ENCODE peak calls at places on chromosomes 7 and 10, in four cellular contexts. W, T, Y and M are unnamed samples.

GRCh38 chr10:121418126-121418777 is 180.0 kb downstream of the FGFR2 start:
- DNase-seq in W (no peak), T (no peak), Y (no peak), M (peak; percentile 47)

GRCh38 chr7:25311346-25311745 is 83.1 kb upstream of the NPVF start:
- DNase-seq in W (no peak), T (no peak), Y (no peak), M (no peak)

GRCh38 chr10:69726850-69727249 is 74.9 kb upstream of the COL13A1 start:
- DNase-seq in W (no peak), T (no peak), Y (no peak), M (no peak)

GRCh38 chr10:67114945-67115344 is 189.1 kb downstream of the LRRTM3 start:
- DNase-seq in W (no peak), T (no peak), Y (no peak), M (no peak)

GRCh38 chr10:112904000-112904399 is 46.0 kb upstream of the TCF7L2 start:
- DNase-seq in W (no peak), T (no peak), Y (peak; percentile 85), M (no peak)

GRCh38 chr7:6448943-6449543 is 1.3 kb upstream of the DAGLB start:
- DNase-seq in W (no peak), T (no peak), Y (no peak), M (no peak)

GRCh38 chr10:53013201-53013808 is 240.7 kb upstream of the MBL2 start:
- DNase-seq in W (no peak), T (no peak), Y (no peak), M (no peak)

GRCh38 chr10:36109399-36110023 is 467.4 kb upstream of the FZD8 start:
- DNase-seq in W (no peak), T (no peak), Y (no peak), M (no peak)

GRCh38 chr7:5229451-5230271 is 39.6 kb downstream of the WIPI2 start:
- DNase-seq in W (no peak), T (no peak), Y (no peak), M (no peak)

GRCh38 chr10:34599401-34599800 is 215.7 kb downstream of the PARD3 start:
- DNase-seq in W (no peak), T (no peak), Y (no peak), M (no peak)

GRCh38 chr7:17608114-17608833 is 309.8 kb downstream of the AHR start:
- DNase-seq in W (no peak), T (no peak), Y (no peak), M (no peak)

GRCh38 chr10:80622153-80622552 is 84.5 kb downstream of the SH2D4B start:
- DNase-seq in W (no peak), T (no peak), Y (no peak), M (no peak)

GRCh38 chr7:1798191-1798590 is 128.1 kb downstream of the ELFN1 start:
- DNase-seq in W (no peak), T (no peak), Y (no peak), M (no peak)

GRCh38 chr10:78381072-78381471 is 347.4 kb downstream of the RPS24 start:
- DNase-seq in W (no peak), T (no peak), Y (peak; percentile 16), M (no peak)

GRCh38 chr10:89867964-89868363 is 166.6 kb downstream of the KIF20B start:
- DNase-seq in W (no peak), T (no peak), Y (no peak), M (no peak)

GRCh38 chr7:2955177-2955768 is 88.4 kb downstream of the CARD11 start:
- DNase-seq in W (no peak), T (no peak), Y (no peak), M (no peak)

GRCh38 chr7:111089822-111090426 is 1.0 kb upstream of the LRRN3 start:
- DNase-seq in W (no peak), T (no peak), Y (peak; percentile 24), M (no peak)

GRCh38 chr10:12041766-12042408 is 722 bp downstream of the UPF2 start:
- DNase-seq in W (no peak), T (no peak), Y (peak; percentile 16), M (peak; percentile 9)

GRCh38 chr10:101925027-101925426 is 81.4 kb upstream of the KCNIP2 start:
- DNase-seq in W (no peak), T (no peak), Y (no peak), M (no peak)

GRCh38 chr10:17109475-17110207 is 20.0 kb downstream of the CUBN start:
- DNase-seq in W (no peak), T (no peak), Y (peak; percentile 25), M (peak; percentile 50)

GRCh38 chr7:93461350-93461749 is 113.2 kb downstream of the CALCR start:
- DNase-seq in W (no peak), T (no peak), Y (no peak), M (no peak)

GRCh38 chr7:75795831-75796285 is 17.7 kb downstream of the CCL24 start:
- DNase-seq in W (no peak), T (peak; percentile 26), Y (no peak), M (no peak)

GRCh38 chr7:134685250-134685649 is 38.6 kb downstream of the BPGM start:
- DNase-seq in W (no peak), T (no peak), Y (no peak), M (no peak)

GRCh38 chr7:142808802-142809583 is 38.2 kb downstream of the PRSS2 start:
- DNase-seq in W (no peak), T (peak; percentile 24), Y (no peak), M (no peak)

GRCh38 chr7:155454183-155455112 is 3.5 kb upstream of the EN2 start:
- DNase-seq in W (peak; percentile 38), T (no peak), Y (no peak), M (no peak)

GRCh38 chr7:4282434-4283223 is 399.5 kb upstream of the FOXK1 start:
- DNase-seq in W (peak; percentile 89), T (no peak), Y (peak; percentile 69), M (peak; percentile 73)

GRCh38 chr10:97573021-97573420 is 442 bp downstream of the ANKRD2 start:
- DNase-seq in W (no peak), T (no peak), Y (no peak), M (no peak)

GRCh38 chr10:42970451-42971250 is 106.2 kb upstream of the RET start:
- DNase-seq in W (peak; percentile 39), T (peak; percentile 8), Y (no peak), M (no peak)

GRCh38 chr7:102728-103127 is 89.6 kb upstream of the FAM20C start:
- DNase-seq in W (no peak), T (no peak), Y (no peak), M (no peak)

GRCh38 chr10:2942937-2943336 is 124.4 kb upstream of the PFKP start:
- DNase-seq in W (no peak), T (no peak), Y (no peak), M (no peak)

GRCh38 chr10:28940158-28940888 is 263.0 kb downstream of the BAMBI start:
- DNase-seq in W (no peak), T (no peak), Y (peak; percentile 19), M (no peak)

GRCh38 chr10:110803830-110804338 is 67.8 kb upstream of the PDCD4 start:
- DNase-seq in W (no peak), T (peak; percentile 41), Y (peak; percentile 49), M (no peak)

GRCh38 chr10:70512149-70512611 is 33.6 kb downstream of the PALD1 start:
- DNase-seq in W (no peak), T (no peak), Y (no peak), M (peak; percentile 38)

GRCh38 chr7:142338633-142339501 is 81.0 kb upstream of the PRSS58 start:
- DNase-seq in W (no peak), T (no peak), Y (no peak), M (peak; percentile 39)

GRCh38 chr10:12358863-12359647 is 9.7 kb downstream of the CAMK1D start:
- DNase-seq in W (no peak), T (no peak), Y (no peak), M (no peak)

DNA sequence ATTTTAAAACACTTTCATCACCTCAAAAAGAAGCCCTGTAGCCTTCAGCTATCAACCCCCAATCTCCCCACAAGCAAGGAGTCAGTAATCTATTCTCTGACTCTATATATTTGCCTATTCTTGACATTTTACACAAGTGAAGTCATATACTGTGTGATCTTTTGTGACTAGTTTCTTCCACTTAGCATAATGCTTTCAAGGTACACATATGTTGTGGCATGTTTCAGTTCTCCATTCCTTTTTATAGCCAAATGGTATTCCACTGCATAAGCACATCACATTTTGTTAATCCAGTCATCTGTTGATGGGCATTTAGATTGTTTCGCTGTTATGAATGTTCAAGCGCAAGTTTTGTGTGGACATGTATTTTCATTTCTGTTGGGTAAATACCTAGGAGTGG is 405.7 kb downstream of the KCNMA1 start:
- DNase-seq in W (no peak), T (no peak), Y (no peak), M (no peak)
- H3K4me3 ChIP-seq in W (no peak overlapping the region), T (no peak overlapping the region), Y (no peak overlapping the region), M (no peak overlapping the region)

DNA sequence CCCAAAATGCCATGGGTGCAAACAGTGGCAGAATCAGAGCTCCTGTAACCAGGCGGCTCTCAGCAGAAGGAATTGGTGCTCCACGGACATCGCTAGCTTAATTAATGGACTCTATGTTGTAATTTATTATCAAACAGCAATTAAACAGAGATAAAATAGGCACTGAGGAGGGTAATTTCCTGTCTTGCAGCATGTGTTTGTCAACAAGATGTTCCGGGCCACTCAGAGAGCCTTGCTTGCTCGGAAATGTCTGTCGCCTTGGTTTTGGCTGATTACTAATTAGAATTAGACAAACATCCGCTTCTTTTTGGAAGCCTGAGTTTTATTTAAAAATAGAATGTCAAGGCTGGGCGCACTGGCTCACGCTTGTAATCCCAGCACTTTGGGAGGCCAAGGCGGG is 551.4 kb downstream of the GALNT17 start:
- DNase-seq in W (no peak), T (no peak), Y (no peak), M (no peak)
- H3K9me3 ChIP-seq in W (peaks cover 2% of the 10 kb centered on the region), T (no peaks in the 10 kb centered on the region), Y (no peaks in the 10 kb centered on the region), M (no peaks in the 10 kb centered on the region)

GRCh38 chr7:73834626-73835191 is 3.9 kb downstream of the CLDN4 start:
- DNase-seq in W (no peak), T (no peak), Y (no peak), M (no peak)

GRCh38 chr7:73830872-73831655 is at the start of gene CLDN4:
- DNase-seq in W (peak; percentile 77), T (peak; percentile 96), Y (no peak), M (no peak)

GRCh38 chr7:73833251-73833919 is 2.6 kb downstream of the CLDN4 start:
- DNase-seq in W (no peak), T (no peak), Y (no peak), M (no peak)

GRCh38 chr7:73831656-73832579 is 1.1 kb downstream of the CLDN4 start:
- DNase-seq in W (peak; percentile 92), T (peak; percentile 91), Y (no peak), M (no peak)

GRCh38 chr7:73832806-73833205 is 2.0 kb downstream of the CLDN4 start:
- DNase-seq in W (no peak), T (no peak), Y (no peak), M (no peak)
- H3K4me3 ChIP-seq in W (no peak overlapping the region), T (no peak overlapping the region), Y (no peak overlapping the region), M (no peak overlapping the region)

DNA sequence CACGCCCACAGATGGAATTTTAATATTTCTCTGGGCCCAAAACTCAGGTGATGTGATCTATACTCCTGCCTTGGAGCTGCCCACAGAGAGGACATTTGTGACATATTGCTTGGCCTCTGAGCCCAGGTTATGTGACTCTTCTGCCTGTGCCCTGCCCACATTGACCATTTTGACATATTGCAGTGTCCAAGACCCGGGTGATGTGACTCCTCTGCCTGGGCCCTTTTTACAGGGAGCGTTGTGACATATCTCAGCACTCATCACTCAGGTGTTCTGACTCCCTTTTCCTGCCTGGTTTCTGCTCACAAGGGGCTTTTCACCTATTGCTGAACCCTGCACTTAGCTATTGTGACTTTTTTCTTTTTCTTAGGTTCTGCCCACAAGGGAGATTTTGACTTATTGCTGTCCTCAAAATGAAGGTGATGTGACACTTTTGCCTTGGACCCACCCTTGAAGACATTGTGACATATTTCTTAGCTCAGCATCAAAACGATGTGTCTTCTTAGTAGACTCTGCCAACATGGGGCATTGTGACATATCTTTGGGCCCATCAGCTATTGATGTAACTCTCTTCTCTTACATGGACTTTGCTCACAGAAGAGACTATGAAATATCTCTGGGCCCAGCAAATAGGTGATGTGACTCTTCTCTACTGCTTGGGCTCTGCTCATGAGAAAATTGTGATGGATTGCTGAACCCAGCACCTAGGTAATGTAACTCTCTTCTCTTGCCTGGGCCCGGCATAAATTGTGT is 11.0 kb upstream of the ZNF107 start:
- DNase-seq in W (no peak), T (no peak), Y (no peak), M (no peak)
- H3K9me3 ChIP-seq in W (no peaks in the 10 kb centered on the region), T (no peaks in the 10 kb centered on the region), Y (peaks cover 11% of the 10 kb centered on the region), M (no peaks in the 10 kb centered on the region)